ENCODE peak calls at places on chromosomes 7 and 10, in nine cellular contexts. One of them, this sample, is unnamed.

GRCh38 chr10:127298396-127298795 is 102.0 kb upstream of the INSYN2A start:
- DNase-seq in Ammon's horn: no peak
- DNase-seq in fibroblast of the aortic adventitia: no peak
- DNase-seq in WERI-Rb-1: no peak
- DNase-seq in uterus: no peak
- DNase-seq in HEK293T: no peak
- DNase-seq in KBM-7: no peak
- DNase-seq in NCI-H345: no peak
- DNase-seq in effector memory CD8-positive, alpha-beta T cell: no peak
- DNase-seq in this sample: no peak

GRCh38 chr7:24670782-24671181 is 86.5 kb downstream of the GSDME start:
- DNase-seq in Ammon's horn: no peak
- DNase-seq in fibroblast of the aortic adventitia: no peak
- DNase-seq in WERI-Rb-1: no peak
- DNase-seq in uterus: no peak
- DNase-seq in HEK293T: no peak
- DNase-seq in KBM-7: no peak
- DNase-seq in NCI-H345: no peak
- DNase-seq in effector memory CD8-positive, alpha-beta T cell: no peak
- DNase-seq in this sample: no peak

GRCh38 chr7:103094102-103094501 is 19.2 kb downstream of the ARMC10 start:
- DNase-seq in Ammon's horn: peak
- DNase-seq in fibroblast of the aortic adventitia: peak
- DNase-seq in WERI-Rb-1: no peak
- DNase-seq in uterus: no peak
- DNase-seq in HEK293T: no peak
- DNase-seq in KBM-7: no peak
- DNase-seq in NCI-H345: no peak
- DNase-seq in effector memory CD8-positive, alpha-beta T cell: no peak
- DNase-seq in this sample: no peak

GRCh38 chr10:132115736-132116135 is 50.0 kb downstream of the JAKMIP3 start:
- DNase-seq in Ammon's horn: no peak
- DNase-seq in fibroblast of the aortic adventitia: no peak
- DNase-seq in WERI-Rb-1: no peak
- DNase-seq in uterus: no peak
- DNase-seq in HEK293T: no peak
- DNase-seq in KBM-7: no peak
- DNase-seq in NCI-H345: no peak
- DNase-seq in effector memory CD8-positive, alpha-beta T cell: no peak
- DNase-seq in this sample: no peak

GRCh38 chr7:119270045-119270464 is 1002.9 kb upstream of the KCND2 start:
- DNase-seq in Ammon's horn: peak
- DNase-seq in fibroblast of the aortic adventitia: peak
- DNase-seq in WERI-Rb-1: peak
- DNase-seq in uterus: peak
- DNase-seq in HEK293T: peak
- DNase-seq in KBM-7: peak
- DNase-seq in NCI-H345: peak
- DNase-seq in effector memory CD8-positive, alpha-beta T cell: no peak
- DNase-seq in this sample: peak

GRCh38 chr10:70991140-70992124 is 103.1 kb upstream of the PCBD1 start:
- DNase-seq in Ammon's horn: no peak
- DNase-seq in fibroblast of the aortic adventitia: no peak
- DNase-seq in WERI-Rb-1: no peak
- DNase-seq in uterus: no peak
- DNase-seq in HEK293T: no peak
- DNase-seq in KBM-7: no peak
- DNase-seq in NCI-H345: no peak
- DNase-seq in effector memory CD8-positive, alpha-beta T cell: no peak
- DNase-seq in this sample: no peak

GRCh38 chr10:47421057-47421952 is 37.2 kb upstream of the ZNF488 start:
- DNase-seq in Ammon's horn: no peak
- DNase-seq in fibroblast of the aortic adventitia: peak
- DNase-seq in WERI-Rb-1: no peak
- DNase-seq in uterus: no peak
- DNase-seq in HEK293T: peak
- DNase-seq in KBM-7: no peak
- DNase-seq in NCI-H345: no peak
- DNase-seq in effector memory CD8-positive, alpha-beta T cell: no peak
- DNase-seq in this sample: no peak

GRCh38 chr7:44284881-44285541 is 40.4 kb downstream of the CAMK2B start:
- DNase-seq in Ammon's horn: no peak
- DNase-seq in fibroblast of the aortic adventitia: no peak
- DNase-seq in WERI-Rb-1: peak
- DNase-seq in uterus: peak
- DNase-seq in HEK293T: no peak
- DNase-seq in KBM-7: no peak
- DNase-seq in NCI-H345: no peak
- DNase-seq in effector memory CD8-positive, alpha-beta T cell: no peak
- DNase-seq in this sample: no peak

GRCh38 chr10:96747734-96748550 is 27.6 kb upstream of the PIK3AP1 start:
- DNase-seq in Ammon's horn: peak
- DNase-seq in fibroblast of the aortic adventitia: no peak
- DNase-seq in WERI-Rb-1: no peak
- DNase-seq in uterus: no peak
- DNase-seq in HEK293T: no peak
- DNase-seq in KBM-7: peak
- DNase-seq in NCI-H345: no peak
- DNase-seq in effector memory CD8-positive, alpha-beta T cell: no peak
- DNase-seq in this sample: no peak

GRCh38 chr7:92296898-92297435 is 51.2 kb downstream of the ANKIB1 start:
- DNase-seq in Ammon's horn: no peak
- DNase-seq in fibroblast of the aortic adventitia: no peak
- DNase-seq in WERI-Rb-1: no peak
- DNase-seq in uterus: no peak
- DNase-seq in HEK293T: no peak
- DNase-seq in KBM-7: no peak
- DNase-seq in NCI-H345: no peak
- DNase-seq in effector memory CD8-positive, alpha-beta T cell: no peak
- DNase-seq in this sample: no peak